ENCODE peak calls at places on chromosomes 1 and 21, in six cellular contexts. C, A, P, L, Y and E are unnamed samples.

GRCh38 chr21:37700641-37701202 is 215.5 kb downstream of the KCNJ6 start:
- DNase-seq in C (peak; percentile 86), L (peak; percentile 77), Y (no peak), A (no peak), P (peak; percentile 81), E (no peak)

GRCh38 chr1:162904579-162904978 is 43.6 kb upstream of the CCDC190 start:
- DNase-seq in P (no peak), Y (no peak), A (no peak), L (no peak), C (no peak), E (no peak)

GRCh38 chr1:3668585-3669300 is 16.4 kb downstream of the TP73 start:
- DNase-seq in Y (peak; percentile 80), C (peak; percentile 15), A (no peak), P (peak; percentile 69), L (peak; percentile 91), E (peak; percentile 84)

GRCh38 chr21:31252611-31253010 is 91.5 kb downstream of the TIAM1 start:
- DNase-seq in L (no peak), P (no peak), Y (no peak), C (no peak), A (no peak), E (no peak)

GRCh38 chr1:5982868-5983267 is 9.4 kb downstream of the NPHP4 start:
- DNase-seq in P (no peak), A (no peak), Y (no peak), L (no peak), C (peak; percentile 58), E (no peak)

GRCh38 chr1:82161651-82162238 is 361.0 kb downstream of the ADGRL2 start:
- DNase-seq in C (peak; percentile 56), Y (no peak), L (peak; percentile 8), P (peak; percentile 30), A (no peak), E (no peak)

GRCh38 chr1:41631154-41631553 is 146.7 kb upstream of the EDN2 start:
- DNase-seq in P (peak; percentile 1), Y (no peak), L (no peak), C (no peak), A (no peak), E (no peak)

GRCh38 chr1:244074559-244075171 is 23.6 kb downstream of the ZBTB18 start:
- DNase-seq in C (no peak), L (no peak), Y (no peak), A (no peak), P (no peak), E (no peak)

GRCh38 chr1:21823206-21823979 is 11.3 kb downstream of the LDLRAD2 start:
- DNase-seq in A (no peak), P (no peak), L (no peak), C (no peak), Y (no peak), E (peak; percentile 63)

GRCh38 chr1:15693371-15693770 is 9.3 kb downstream of the PLEKHM2 start:
- DNase-seq in L (no peak), Y (no peak), P (no peak), A (no peak), C (no peak), E (no peak)

GRCh38 chr1:153663211-153663610 is 4.7 kb downstream of the SNAPIN start:
- DNase-seq in C (peak; percentile 60), Y (no peak), L (no peak), A (no peak), P (no peak), E (no peak)

GRCh38 chr1:101438359-101438758 is 201.5 kb downstream of the S1PR1 start:
- DNase-seq in A (no peak), Y (no peak), C (no peak), L (peak; percentile 11), P (no peak), E (no peak)

GRCh38 chr1:56189946-56190920 is 389.1 kb downstream of the PLPP3 start:
- DNase-seq in C (no peak), A (no peak), Y (no peak), L (no peak), P (peak; percentile 33), E (no peak)

GRCh38 chr1:21599402-21599801 is 69.8 kb downstream of the RAP1GAP start:
- DNase-seq in P (no peak), A (no peak), L (no peak), C (no peak), Y (no peak), E (no peak)

GRCh38 chr1:6329392-6329791 is 64.2 kb downstream of the ACOT7 start:
- DNase-seq in Y (no peak), C (peak; percentile 50), P (no peak), A (no peak), L (peak; percentile 53), E (no peak)

GRCh38 chr1:220697326-220697725 is 7.2 kb downstream of the C1orf115 start:
- DNase-seq in A (no peak), C (no peak), P (no peak), L (no peak), Y (no peak), E (no peak)

GRCh38 chr1:180981596-180982387 is 40.9 kb downstream of the STX6 start:
- DNase-seq in L (no peak), Y (no peak), A (no peak), P (no peak), C (no peak), E (no peak)

GRCh38 chr1:1290238-1290731 is 10.0 kb downstream of the SCNN1D start:
- DNase-seq in P (peak; percentile 79), L (peak; percentile 75), C (peak; percentile 39), Y (peak; percentile 66), A (peak; percentile 33), E (no peak)

GRCh38 chr1:35902671-35903070 is 19.7 kb downstream of the AGO1 start:
- DNase-seq in P (no peak), A (no peak), C (no peak), L (no peak), Y (no peak), E (no peak)

GRCh38 chr1:30678209-30678608 is 45.2 kb downstream of the MATN1 start:
- DNase-seq in P (no peak), Y (no peak), A (no peak), L (no peak), C (no peak), E (no peak)

GRCh38 chr1:85462931-85463665 is 1.9 kb downstream of the DDAH1 start:
- DNase-seq in A (no peak), C (no peak), Y (no peak), P (no peak), L (no peak), E (no peak)

GRCh38 chr21:45163413-45164123 is 89.2 kb downstream of the ADARB1 start:
- DNase-seq in Y (no peak), P (no peak), L (no peak), C (no peak), A (no peak), E (no peak)

GRCh38 chr1:154736840-154737239 is 128.9 kb upstream of the ADAR start:
- DNase-seq in A (no peak), L (no peak), P (no peak), Y (no peak), C (no peak), E (peak; percentile 48)

GRCh38 chr1:153465728-153466625 is 5.5 kb upstream of the S100A7 start:
- DNase-seq in Y (peak; percentile 62), L (peak; percentile 50), C (peak; percentile 29), A (peak; percentile 52), P (peak; percentile 78), E (peak; percentile 90)

GRCh38 chr21:42764883-42765282 is 111.5 kb downstream of the PDE9A start:
- DNase-seq in C (no peak), Y (no peak), P (no peak), L (no peak), A (no peak), E (no peak)
- H3K36me3 ChIP-seq in C (no peaks in the 10 kb centered on the region), Y (no peaks in the 10 kb centered on the region), P (no peaks in the 10 kb centered on the region), L (no peaks in the 10 kb centered on the region), A (no peaks in the 10 kb centered on the region), E (no peaks in the 10 kb centered on the region)

GRCh38 chr1:77972080-77972479 is 6.8 kb downstream of the FUBP1 start:
- DNase-seq in A (no peak), Y (no peak), P (no peak), C (no peak), L (no peak), E (no peak)
- H3K36me3 ChIP-seq in A (no peaks in the 10 kb centered on the region), Y (no peaks in the 10 kb centered on the region), P (peaks cover 60% of the 10 kb centered on the region), C (peaks cover 4% of the 10 kb centered on the region), L (peaks cover 13% of the 10 kb centered on the region), E (no peaks in the 10 kb centered on the region)

GRCh38 chr1:37828410-37829074 is 20.5 kb upstream of the YRDC start:
- DNase-seq in L (no peak), Y (no peak), C (no peak), P (no peak), A (no peak), E (no peak)
- H3K36me3 ChIP-seq in L (no peaks in the 10 kb centered on the region), Y (peaks cover 4% of the 10 kb centered on the region), C (peaks cover 3% of the 10 kb centered on the region), P (peaks cover 44% of the 10 kb centered on the region), A (no peaks in the 10 kb centered on the region), E (peaks cover 8% of the 10 kb centered on the region)

GRCh38 chr1:19343617-19344350 is 31.7 kb downstream of the SLC66A1 start:
- DNase-seq in A (no peak), L (no peak), P (no peak), C (no peak), Y (no peak), E (no peak)

GRCh38 chr1:19342077-19342775 is 30.1 kb downstream of the SLC66A1 start:
- DNase-seq in C (peak; percentile 34), A (no peak), L (no peak), Y (peak; percentile 53), P (no peak), E (no peak)

GRCh38 chr1:19344372-19344810 is 32.3 kb downstream of the SLC66A1 start:
- DNase-seq in L (peak; percentile 66), A (peak; percentile 75), P (peak; percentile 72), C (peak; percentile 32), Y (peak; percentile 70), E (no peak)

GRCh38 chr1:19341201-19342076 is 29.3 kb downstream of the SLC66A1 start:
- DNase-seq in C (peak; percentile 72), A (peak; percentile 85), Y (peak; percentile 77), L (peak; percentile 82), P (peak; percentile 90), E (peak; percentile 93)

DNA sequence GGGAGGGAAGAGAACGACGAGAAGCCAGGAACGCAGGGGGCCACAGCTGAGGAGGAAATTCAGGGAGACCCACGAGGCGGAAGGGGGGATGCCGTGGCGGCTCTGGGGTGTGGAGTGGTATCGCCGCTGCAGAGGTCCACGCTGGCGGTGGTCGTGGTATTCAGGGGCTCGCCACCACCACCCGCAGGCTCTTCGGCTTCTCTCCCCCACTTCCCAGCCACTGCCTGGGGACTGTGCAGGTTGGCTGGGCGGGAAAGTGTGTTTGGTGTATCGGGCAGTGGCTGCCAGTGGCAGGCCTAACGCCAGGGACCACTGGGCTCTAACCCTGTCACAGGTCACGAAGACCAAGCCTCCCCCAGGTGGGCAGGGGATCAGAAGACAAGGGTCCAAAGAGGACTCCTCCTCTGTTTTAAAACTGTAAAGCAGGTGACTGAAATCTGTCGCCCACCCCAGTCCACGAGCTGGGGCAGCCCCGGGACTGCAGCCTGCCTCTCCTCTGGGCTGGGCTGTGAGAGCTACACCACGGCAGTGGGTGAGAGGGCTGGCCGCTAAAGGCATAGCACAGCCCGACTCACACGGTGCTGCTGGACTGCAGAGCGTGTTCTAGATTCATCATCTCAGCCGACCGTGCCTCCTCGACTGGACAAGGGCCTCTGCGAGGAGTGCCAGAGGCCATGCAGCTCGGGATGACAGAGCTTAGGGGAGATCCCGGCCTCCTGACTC is 30.9 kb downstream of the SLC66A1 start:
- DNase-seq in P (no peak), C (no peak), L (no peak), Y (no peak), A (no peak), E (no peak)
- H3K36me3 ChIP-seq in P (peaks cover 25% of the 10 kb centered on the region), C (peaks cover 33% of the 10 kb centered on the region), L (no peaks in the 10 kb centered on the region), Y (peaks cover 3% of the 10 kb centered on the region), A (no peaks in the 10 kb centered on the region), E (peaks cover 2% of the 10 kb centered on the region)